ENCODE peak calls at places on chromosomes 13 and 19, in nine cellular contexts. One of them, this sample, is unnamed.
A peak's percentile ranks its signal among the peaks of the same experiment; 100 is the strongest.

GRCh38 chr13:30866692-30867669 is 39.1 kb upstream of the MEDAG start:
- DNase-seq in endothelial cell of umbilical vein: peak; percentile 22
- DNase-seq in AG09309: no peak
- DNase-seq in heart left ventricle: no peak
- DNase-seq in psoas muscle: no peak
- DNase-seq in activated B cell treated with CpG ODN at 0.5 μM for 24 hours: no peak
- DNase-seq in neural crest cell: no peak
- DNase-seq in body of pancreas: no peak
- DNase-seq in fibroblast of mammary gland: no peak
- DNase-seq in this sample: no peak

GRCh38 chr13:41590122-41590521 is 132.8 kb downstream of the RGCC start:
- DNase-seq in body of pancreas: no peak
- DNase-seq in heart left ventricle: no peak
- DNase-seq in endothelial cell of umbilical vein: no peak
- DNase-seq in fibroblast of mammary gland: no peak
- DNase-seq in psoas muscle: no peak
- DNase-seq in AG09309: no peak
- DNase-seq in neural crest cell: no peak
- DNase-seq in activated B cell treated with CpG ODN at 0.5 μM for 24 hours: no peak
- DNase-seq in this sample: no peak

GRCh38 chr19:41933693-41934426 is 5.6 kb upstream of the ERFL start:
- DNase-seq in body of pancreas: no peak
- DNase-seq in fibroblast of mammary gland: no peak
- DNase-seq in AG09309: no peak
- DNase-seq in activated B cell treated with CpG ODN at 0.5 μM for 24 hours: no peak
- DNase-seq in neural crest cell: no peak
- DNase-seq in heart left ventricle: no peak
- DNase-seq in endothelial cell of umbilical vein: no peak
- DNase-seq in psoas muscle: no peak
- DNase-seq in this sample: no peak

GRCh38 chr19:1468274-1469199 is 10.5 kb downstream of the C19orf25 start:
- DNase-seq in activated B cell treated with CpG ODN at 0.5 μM for 24 hours: peak; percentile 45
- DNase-seq in neural crest cell: no peak
- DNase-seq in body of pancreas: no peak
- DNase-seq in endothelial cell of umbilical vein: no peak
- DNase-seq in heart left ventricle: peak; percentile 38
- DNase-seq in AG09309: no peak
- DNase-seq in psoas muscle: peak; percentile 62
- DNase-seq in fibroblast of mammary gland: peak; percentile 49
- DNase-seq in this sample: no peak

GRCh38 chr19:40590464-40591265 is 10.5 kb upstream of the LTBP4 start:
- DNase-seq in fibroblast of mammary gland: no peak
- DNase-seq in endothelial cell of umbilical vein: no peak
- DNase-seq in activated B cell treated with CpG ODN at 0.5 μM for 24 hours: no peak
- DNase-seq in AG09309: no peak
- DNase-seq in psoas muscle: no peak
- DNase-seq in heart left ventricle: no peak
- DNase-seq in neural crest cell: no peak
- DNase-seq in body of pancreas: no peak
- DNase-seq in this sample: no peak

GRCh38 chr13:113441661-113442060 is 11.6 kb downstream of the ADPRHL1 start:
- DNase-seq in activated B cell treated with CpG ODN at 0.5 μM for 24 hours: no peak
- DNase-seq in fibroblast of mammary gland: no peak
- DNase-seq in AG09309: no peak
- DNase-seq in body of pancreas: no peak
- DNase-seq in heart left ventricle: no peak
- DNase-seq in psoas muscle: peak; percentile 31
- DNase-seq in endothelial cell of umbilical vein: no peak
- DNase-seq in neural crest cell: no peak
- DNase-seq in this sample: no peak

GRCh38 chr19:48190288-48191284 is 20.1 kb downstream of the ZSWIM9 start:
- DNase-seq in fibroblast of mammary gland: peak; percentile 82
- DNase-seq in body of pancreas: peak; percentile 63
- DNase-seq in activated B cell treated with CpG ODN at 0.5 μM for 24 hours: no peak
- DNase-seq in AG09309: no peak
- DNase-seq in neural crest cell: peak; percentile 44
- DNase-seq in endothelial cell of umbilical vein: no peak
- DNase-seq in psoas muscle: no peak
- DNase-seq in heart left ventricle: no peak
- DNase-seq in this sample: peak; percentile 52

GRCh38 chr19:2888739-2889224 is 11.9 kb upstream of the ZNF57 start:
- DNase-seq in AG09309: no peak
- DNase-seq in heart left ventricle: peak; percentile 26
- DNase-seq in body of pancreas: peak; percentile 51
- DNase-seq in endothelial cell of umbilical vein: no peak
- DNase-seq in psoas muscle: peak; percentile 67
- DNase-seq in fibroblast of mammary gland: no peak
- DNase-seq in neural crest cell: no peak
- DNase-seq in activated B cell treated with CpG ODN at 0.5 μM for 24 hours: peak; percentile 42
- DNase-seq in this sample: no peak

GRCh38 chr19:7699422-7700127 is 2.4 kb downstream of the FCER2 start:
- DNase-seq in neural crest cell: no peak
- DNase-seq in heart left ventricle: no peak
- DNase-seq in endothelial cell of umbilical vein: no peak
- DNase-seq in psoas muscle: no peak
- DNase-seq in AG09309: no peak
- DNase-seq in fibroblast of mammary gland: peak; percentile 29
- DNase-seq in body of pancreas: no peak
- DNase-seq in activated B cell treated with CpG ODN at 0.5 μM for 24 hours: no peak
- DNase-seq in this sample: no peak

GRCh38 chr19:7494416-7495098 is 5.7 kb upstream of the PEX11G start:
- DNase-seq in activated B cell treated with CpG ODN at 0.5 μM for 24 hours: no peak
- DNase-seq in endothelial cell of umbilical vein: no peak
- DNase-seq in AG09309: no peak
- DNase-seq in heart left ventricle: no peak
- DNase-seq in neural crest cell: peak; percentile 41
- DNase-seq in body of pancreas: peak; percentile 88
- DNase-seq in psoas muscle: peak; percentile 74
- DNase-seq in fibroblast of mammary gland: peak; percentile 18
- DNase-seq in this sample: no peak

GRCh38 chr19:664913-665443 is 2.0 kb upstream of the RNF126 start:
- DNase-seq in body of pancreas: peak; percentile 79
- DNase-seq in heart left ventricle: peak; percentile 81
- DNase-seq in activated B cell treated with CpG ODN at 0.5 μM for 24 hours: peak; percentile 76
- DNase-seq in endothelial cell of umbilical vein: peak; percentile 83
- DNase-seq in AG09309: no peak
- DNase-seq in psoas muscle: peak; percentile 88
- DNase-seq in fibroblast of mammary gland: peak; percentile 63
- DNase-seq in neural crest cell: peak; percentile 98
- DNase-seq in this sample: peak; percentile 88

GRCh38 chr13:38950987-38951386 is 39.6 kb downstream of the STOML3 start:
- DNase-seq in endothelial cell of umbilical vein: peak; percentile 3
- DNase-seq in activated B cell treated with CpG ODN at 0.5 μM for 24 hours: no peak
- DNase-seq in psoas muscle: no peak
- DNase-seq in neural crest cell: no peak
- DNase-seq in AG09309: no peak
- DNase-seq in body of pancreas: no peak
- DNase-seq in fibroblast of mammary gland: no peak
- DNase-seq in heart left ventricle: no peak
- DNase-seq in this sample: no peak

GRCh38 chr19:14116525-14116917 is 1.0 kb downstream of the PRKACA start:
- DNase-seq in endothelial cell of umbilical vein: no peak
- DNase-seq in fibroblast of mammary gland: no peak
- DNase-seq in neural crest cell: no peak
- DNase-seq in psoas muscle: no peak
- DNase-seq in activated B cell treated with CpG ODN at 0.5 μM for 24 hours: no peak
- DNase-seq in body of pancreas: no peak
- DNase-seq in heart left ventricle: no peak
- DNase-seq in AG09309: no peak
- DNase-seq in this sample: no peak

GRCh38 chr19:32653626-32653968 is 21.4 kb downstream of the ANKRD27 start:
- DNase-seq in activated B cell treated with CpG ODN at 0.5 μM for 24 hours: no peak
- DNase-seq in psoas muscle: no peak
- DNase-seq in body of pancreas: no peak
- DNase-seq in endothelial cell of umbilical vein: no peak
- DNase-seq in AG09309: no peak
- DNase-seq in heart left ventricle: no peak
- DNase-seq in fibroblast of mammary gland: no peak
- DNase-seq in neural crest cell: no peak
- DNase-seq in this sample: no peak

GRCh38 chr13:30915691-30916541 is 9.8 kb downstream of the MEDAG start:
- DNase-seq in body of pancreas: no peak
- DNase-seq in endothelial cell of umbilical vein: no peak
- DNase-seq in AG09309: no peak
- DNase-seq in psoas muscle: no peak
- DNase-seq in neural crest cell: no peak
- DNase-seq in activated B cell treated with CpG ODN at 0.5 μM for 24 hours: no peak
- DNase-seq in heart left ventricle: no peak
- DNase-seq in fibroblast of mammary gland: no peak
- DNase-seq in this sample: no peak

GRCh38 chr13:25478186-25478585 is 106.4 kb downstream of the ATP8A2 start:
- DNase-seq in activated B cell treated with CpG ODN at 0.5 μM for 24 hours: no peak
- DNase-seq in AG09309: no peak
- DNase-seq in body of pancreas: no peak
- DNase-seq in fibroblast of mammary gland: no peak
- DNase-seq in neural crest cell: no peak
- DNase-seq in endothelial cell of umbilical vein: no peak
- DNase-seq in heart left ventricle: no peak
- DNase-seq in psoas muscle: no peak
- DNase-seq in this sample: no peak

GRCh38 chr19:18603255-18603957 is 3.2 kb downstream of the CRLF1 start:
- DNase-seq in fibroblast of mammary gland: no peak
- DNase-seq in activated B cell treated with CpG ODN at 0.5 μM for 24 hours: no peak
- DNase-seq in psoas muscle: no peak
- DNase-seq in body of pancreas: no peak
- DNase-seq in AG09309: no peak
- DNase-seq in neural crest cell: no peak
- DNase-seq in heart left ventricle: no peak
- DNase-seq in endothelial cell of umbilical vein: no peak
- DNase-seq in this sample: no peak
- TF ChIP-seq CTCF in fibroblast of mammary gland: peak; percentile 24
- TF ChIP-seq CTCF in activated B cell treated with CpG ODN at 0.5 μM for 24 hours: no peak
- TF ChIP-seq CTCF in psoas muscle: no peak
- TF ChIP-seq CTCF in body of pancreas: no peak
- TF ChIP-seq CTCF in AG09309: peak; percentile 38
- TF ChIP-seq CTCF in neural crest cell: peak; percentile 43
- TF ChIP-seq CTCF in heart left ventricle: peak; percentile 25
- TF ChIP-seq CTCF in endothelial cell of umbilical vein: peak; percentile 12
- TF ChIP-seq CTCF in this sample: peak; percentile 35

DNA sequence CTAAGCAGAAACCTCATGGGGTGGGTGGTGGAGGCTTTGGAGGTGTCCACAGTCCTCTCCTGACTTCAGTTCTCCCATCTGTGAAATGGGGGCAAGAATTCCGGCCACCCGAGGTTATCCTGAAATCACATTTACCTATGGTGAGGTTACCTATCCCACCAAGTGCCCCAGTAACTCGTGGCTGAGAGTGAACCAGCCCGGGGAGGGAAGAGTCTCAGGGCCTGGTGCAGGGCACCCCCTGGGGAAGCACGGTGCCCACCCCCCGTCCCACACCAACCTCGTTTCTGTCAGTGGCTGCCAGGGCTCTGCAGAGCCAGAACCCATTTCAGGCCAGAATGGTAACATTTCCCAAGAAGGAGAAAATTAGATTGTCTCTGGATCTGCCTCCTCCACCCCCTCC is 83.7 kb upstream of the VSTM2B start:
- DNase-seq in endothelial cell of umbilical vein: no peak
- DNase-seq in fibroblast of mammary gland: no peak
- DNase-seq in activated B cell treated with CpG ODN at 0.5 μM for 24 hours: no peak
- DNase-seq in psoas muscle: no peak
- DNase-seq in body of pancreas: no peak
- DNase-seq in neural crest cell: no peak
- DNase-seq in heart left ventricle: no peak
- DNase-seq in AG09309: no peak
- DNase-seq in this sample: no peak
- TF ChIP-seq CTCF in endothelial cell of umbilical vein: no peak
- TF ChIP-seq CTCF in fibroblast of mammary gland: no peak
- TF ChIP-seq CTCF in activated B cell treated with CpG ODN at 0.5 μM for 24 hours: no peak
- TF ChIP-seq CTCF in psoas muscle: no peak
- TF ChIP-seq CTCF in body of pancreas: no peak
- TF ChIP-seq CTCF in neural crest cell: no peak
- TF ChIP-seq CTCF in heart left ventricle: no peak
- TF ChIP-seq CTCF in AG09309: no peak
- TF ChIP-seq CTCF in this sample: no peak

DNA sequence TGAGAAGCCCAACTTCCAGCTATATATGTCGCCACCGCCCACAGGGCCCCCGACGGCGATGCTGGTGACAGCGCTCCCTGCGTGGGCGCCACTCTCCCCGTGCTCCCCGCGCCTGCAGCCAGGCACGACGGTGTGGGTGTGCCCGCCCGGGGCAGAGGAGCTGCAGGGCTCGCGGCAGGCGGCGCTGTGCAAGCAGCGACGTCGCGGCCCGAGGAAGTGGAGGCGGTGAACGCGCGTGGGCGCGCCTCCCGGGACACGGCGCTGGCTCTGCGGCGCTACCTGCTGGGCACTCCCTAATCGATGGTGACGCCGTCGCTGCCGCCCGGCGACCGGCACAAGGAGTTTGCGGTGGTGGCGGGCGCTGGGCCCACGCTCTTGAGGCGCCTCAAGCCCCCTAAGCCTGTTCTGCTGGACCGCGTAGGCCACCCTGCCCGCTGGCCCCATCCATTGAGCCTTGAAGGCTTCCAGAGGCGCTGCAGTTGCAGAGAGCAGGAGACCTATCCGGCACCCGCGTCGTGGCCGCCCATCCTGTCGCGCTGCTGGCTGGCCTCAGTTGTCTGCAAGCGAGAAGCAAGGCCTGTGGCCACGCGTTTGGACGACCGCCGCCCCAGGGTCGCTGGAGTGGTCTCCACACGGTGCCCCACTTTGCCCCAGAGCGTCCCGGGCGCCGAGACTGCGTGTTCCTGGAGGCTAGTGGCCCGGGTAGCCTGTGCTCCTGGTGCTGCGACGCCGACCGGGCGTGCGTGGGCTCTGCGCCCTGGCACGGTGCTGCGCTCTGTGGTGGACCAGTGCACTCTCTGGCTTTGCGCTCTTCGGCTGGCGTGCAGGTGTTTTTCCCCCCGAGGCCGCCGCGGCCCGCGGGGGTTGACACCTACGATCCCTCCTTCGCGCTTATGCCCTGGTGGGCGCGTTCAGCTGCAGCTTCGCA is 23.1 kb downstream of the LRFN3 start:
- DNase-seq in endothelial cell of umbilical vein: no peak
- DNase-seq in fibroblast of mammary gland: no peak
- DNase-seq in AG09309: no peak
- DNase-seq in psoas muscle: peak; percentile 61
- DNase-seq in activated B cell treated with CpG ODN at 0.5 μM for 24 hours: peak; percentile 42
- DNase-seq in body of pancreas: peak; percentile 24
- DNase-seq in heart left ventricle: peak; percentile 51
- DNase-seq in neural crest cell: no peak
- DNase-seq in this sample: no peak
- TF ChIP-seq CTCF in endothelial cell of umbilical vein: peak; percentile 4
- TF ChIP-seq CTCF in fibroblast of mammary gland: no peak
- TF ChIP-seq CTCF in AG09309: peak; percentile 26
- TF ChIP-seq CTCF in psoas muscle: no peak
- TF ChIP-seq CTCF in activated B cell treated with CpG ODN at 0.5 μM for 24 hours: no peak
- TF ChIP-seq CTCF in body of pancreas: no peak
- TF ChIP-seq CTCF in heart left ventricle: peak; percentile 21
- TF ChIP-seq CTCF in neural crest cell: peak; percentile 15
- TF ChIP-seq CTCF in this sample: peak; percentile 41

DNA sequence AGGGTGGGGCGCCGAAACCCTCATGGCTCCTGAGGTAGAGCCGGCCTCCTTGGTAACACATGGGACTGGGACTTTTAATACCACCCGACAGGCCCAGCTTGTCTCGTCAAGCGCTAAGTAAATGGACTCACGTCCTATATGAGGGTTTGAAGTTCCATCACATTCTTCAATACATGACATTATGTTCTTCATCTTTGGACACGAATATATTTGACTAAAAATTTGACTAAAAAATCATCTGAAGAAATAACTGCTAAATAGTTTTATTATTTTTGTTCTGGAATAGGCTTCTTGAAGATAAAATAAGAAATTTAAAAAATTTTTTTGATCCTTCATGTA is 335 bp upstream of the ZNF607 start:
- DNase-seq in activated B cell treated with CpG ODN at 0.5 μM for 24 hours: no peak
- DNase-seq in heart left ventricle: no peak
- DNase-seq in AG09309: no peak
- DNase-seq in body of pancreas: no peak
- DNase-seq in endothelial cell of umbilical vein: no peak
- DNase-seq in neural crest cell: no peak
- DNase-seq in psoas muscle: no peak
- DNase-seq in fibroblast of mammary gland: no peak
- DNase-seq in this sample: no peak
- TF ChIP-seq CTCF in activated B cell treated with CpG ODN at 0.5 μM for 24 hours: no peak
- TF ChIP-seq CTCF in heart left ventricle: peak; percentile 27
- TF ChIP-seq CTCF in AG09309: no peak
- TF ChIP-seq CTCF in body of pancreas: no peak
- TF ChIP-seq CTCF in endothelial cell of umbilical vein: peak; percentile 1
- TF ChIP-seq CTCF in neural crest cell: peak; percentile 41
- TF ChIP-seq CTCF in psoas muscle: no peak
- TF ChIP-seq CTCF in fibroblast of mammary gland: no peak
- TF ChIP-seq CTCF in this sample: no peak